ENCODE peak calls at places on chromosome 4, in eight cellular contexts. I is NCI-H1092; S is Kasumi-1; N is stimulated activated effector memory CD8-positive, alpha-beta T cell treated with anti-CD3 and anti-CD28 coated beads, Interleukin-12 subunit alpha, Interleukin-12 subunit beta, amount 100 ng/mL, for 72 hours; H is activated T-cell treated with anti-CD3 and anti-CD28 coated beads for 1 hour; Q is NCI-H2171 treated with DMSO at 0.1 percent for 48 hours; W is left cardiac atrium; F is ACHN. V is an unnamed sample.

GRCh38 chr4:168076989-168077725 is 15.2 kb upstream of the ANXA10 start:
- DNase-seq in I (peak; percentile 43), F (peak; percentile 55), H (no peak), S (peak; percentile 51), Q (peak; percentile 12), N (no peak), W (peak; percentile 28), V (no peak)

GRCh38 chr4:15506464-15506863 is 36.8 kb downstream of the CC2D2A start:
- DNase-seq in N (no peak), I (no peak), S (no peak), Q (no peak), W (no peak), F (no peak), H (no peak), V (no peak)

GRCh38 chr4:7524841-7525240 is 90.1 kb upstream of the PSAPL1 start:
- DNase-seq in W (no peak), N (no peak), Q (no peak), H (no peak), F (no peak), S (no peak), I (no peak), V (no peak)

GRCh38 chr4:17624821-17625220 is 10.4 kb downstream of the MED28 start:
- DNase-seq in W (no peak), F (no peak), Q (no peak), H (no peak), I (no peak), N (no peak), S (no peak), V (no peak)

GRCh38 chr4:98827661-98828060 is 101.3 kb downstream of the EIF4E start:
- DNase-seq in N (no peak), H (no peak), Q (no peak), S (no peak), I (no peak), F (no peak), W (no peak), V (no peak)

GRCh38 chr4:61493470-61493869 is 293.3 kb downstream of the ADGRL3 start:
- DNase-seq in F (no peak), Q (no peak), N (no peak), H (no peak), I (no peak), S (no peak), W (no peak), V (no peak)

GRCh38 chr4:71268156-71268555 is 70.7 kb upstream of the SLC4A4 start:
- DNase-seq in S (no peak), H (no peak), I (no peak), W (no peak), Q (peak; percentile 33), N (no peak), F (no peak), V (no peak)

GRCh38 chr4:55549888-55550287 is 3.2 kb upstream of the CLOCK start:
- DNase-seq in S (no peak), N (no peak), Q (no peak), I (no peak), H (no peak), W (no peak), F (peak; percentile 64), V (no peak)

GRCh38 chr4:137819964-137820383 is 287.7 kb upstream of the PCDH18 start:
- DNase-seq in W (no peak), F (peak; percentile 55), Q (peak; percentile 23), I (no peak), H (no peak), N (no peak), S (peak; percentile 67), V (no peak)

GRCh38 chr4:127134490-127134889 is 498.3 kb upstream of the INTU start:
- DNase-seq in Q (no peak), I (peak; percentile 51), F (no peak), H (no peak), N (no peak), W (no peak), S (no peak), V (no peak)

GRCh38 chr4:56271121-56271520 is 116.2 kb downstream of the AASDH start:
- DNase-seq in W (no peak), F (no peak), H (no peak), S (no peak), I (no peak), N (no peak), Q (no peak), V (no peak)

V was measured in Right ventricle myocardium inferior.